ENCODE peak calls at places on chromosomes 12 and 14, in four cellular contexts. M is left ventricle myocardium inferior; E is CD8-positive, alpha-beta T cell; K is Panc1. U is an unnamed sample.

GRCh38 chr12:52816189-52816588 is 2.3 kb upstream of the KRT4 start:
- DNase-seq in M (no peak), E (no peak), K (no peak), U (no peak)

GRCh38 chr12:119444462-119445044 is 110.0 kb downstream of the CCDC60 start:
- DNase-seq in M (peak), E (no peak), K (peak), U (no peak)

GRCh38 chr12:5094986-5095385 is 51.3 kb downstream of the KCNA5 start:
- DNase-seq in M (no peak), E (no peak), K (no peak), U (no peak)

GRCh38 chr14:69571879-69572633 is 2.6 kb downstream of the CCDC177 start:
- DNase-seq in M (no peak), E (no peak), K (no peak), U (no peak)

GRCh38 chr14:71555654-71556559 is 376.3 kb upstream of the RGS6 start:
- DNase-seq in M (no peak), E (no peak), K (no peak), U (peak)

GRCh38 chr14:70576891-70577290 is 23.6 kb downstream of the MED6 start:
- DNase-seq in M (no peak), E (no peak), K (no peak), U (no peak)

GRCh38 chr14:63435838-63436237 is 107.3 kb downstream of the PPP2R5E start:
- DNase-seq in M (peak), E (no peak), K (no peak), U (no peak)

GRCh38 chr14:100106260-100106659 is 41.0 kb downstream of the EVL start:
- DNase-seq in M (no peak), E (peak), K (no peak), U (no peak)

GRCh38 chr12:8065991-8066594 is at the start of gene C3AR1:
- DNase-seq in M (no peak), E (no peak), K (no peak), U (no peak)

GRCh38 chr12:12008931-12009611 is 61.7 kb upstream of the BCL2L14 start:
- DNase-seq in M (no peak), E (no peak), K (no peak), U (peak)

GRCh38 chr14:67241416-67242362 is at the start of gene PALS1:
- DNase-seq in M (no peak), E (no peak), K (no peak), U (no peak)

GRCh38 chr12:23950011-23950774 is 723 bp upstream of the SOX5 start:
- DNase-seq in M (no peak), E (no peak), K (no peak), U (peak)

GRCh38 chr14:95562892-95563685 is 28.2 kb downstream of the GLRX5 start:
- DNase-seq in M (no peak), E (no peak), K (no peak), U (no peak)

GRCh38 chr12:34298176-34298970 is 276.1 kb downstream of the ALG10 start:
- DNase-seq in M (no peak), E (no peak), K (no peak), U (peak)

GRCh38 chr12:67077617-67078016 is 191.5 kb upstream of the CAND1 start:
- DNase-seq in M (no peak), E (no peak), K (no peak), U (no peak)

GRCh38 chr14:45838597-45838996 is 585.6 kb upstream of the MIS18BP1 start:
- DNase-seq in M (no peak), E (no peak), K (no peak), U (no peak)

GRCh38 chr12:40105265-40105514 is 691 bp downstream of the SLC2A13 start:
- DNase-seq in M (peak), E (no peak), K (no peak), U (no peak)

DNA sequence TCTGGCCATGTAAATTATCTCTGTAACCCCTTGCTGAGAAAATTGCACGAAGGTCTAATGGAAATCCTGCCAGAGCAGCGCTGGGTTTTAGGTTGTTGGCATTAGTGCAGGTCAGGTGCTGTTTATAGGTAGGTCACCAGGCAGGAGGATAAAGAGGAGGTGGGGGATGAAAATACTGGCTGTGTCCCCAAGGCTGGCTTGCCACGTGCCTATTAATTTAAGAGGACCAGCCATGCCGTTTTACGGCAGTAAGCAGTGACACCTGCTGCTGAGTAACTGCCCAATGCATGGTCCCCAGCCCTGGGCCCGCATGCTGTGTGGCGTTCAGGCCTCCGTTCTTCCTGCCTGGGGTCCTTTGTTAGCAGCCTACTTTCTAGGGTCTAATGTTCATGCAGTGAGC is 67.2 kb downstream of the WDR20 start:
- DNase-seq in M (no peak), E (no peak), K (no peak), U (no peak)
- TF ChIP-seq CTCF in M (no peak), E (no peak), K (no peak), U (no peak)

GRCh38 chr12:115312901-115313300 is 628.9 kb upstream of the TBX3 start:
- DNase-seq in M (no peak), E (no peak), K (no peak), U (no peak)
- TF ChIP-seq CTCF in M (no peak), E (no peak), K (no peak), U (no peak)

GRCh38 chr12:17528394-17528793 is 561.6 kb downstream of the RERGL start:
- DNase-seq in M (no peak), E (no peak), K (no peak), U (no peak)
- TF ChIP-seq CTCF in M (no peak), E (no peak), K (no peak), U (no peak)

GRCh38 chr14:86035882-86036281 is 505.9 kb downstream of the FLRT2 start:
- DNase-seq in M (no peak), E (no peak), K (no peak), U (no peak)
- TF ChIP-seq CTCF in M (peak), E (no peak), K (peak), U (no peak)

GRCh38 chr14:106455026-106455425 is 928.6 kb downstream of the TMEM121 start:
- DNase-seq in M (no peak), E (no peak), K (no peak), U (no peak)

GRCh38 chr14:106460916-106461315 is 934.5 kb downstream of the TMEM121 start:
- DNase-seq in M (no peak), E (no peak), K (no peak), U (no peak)

DNA sequence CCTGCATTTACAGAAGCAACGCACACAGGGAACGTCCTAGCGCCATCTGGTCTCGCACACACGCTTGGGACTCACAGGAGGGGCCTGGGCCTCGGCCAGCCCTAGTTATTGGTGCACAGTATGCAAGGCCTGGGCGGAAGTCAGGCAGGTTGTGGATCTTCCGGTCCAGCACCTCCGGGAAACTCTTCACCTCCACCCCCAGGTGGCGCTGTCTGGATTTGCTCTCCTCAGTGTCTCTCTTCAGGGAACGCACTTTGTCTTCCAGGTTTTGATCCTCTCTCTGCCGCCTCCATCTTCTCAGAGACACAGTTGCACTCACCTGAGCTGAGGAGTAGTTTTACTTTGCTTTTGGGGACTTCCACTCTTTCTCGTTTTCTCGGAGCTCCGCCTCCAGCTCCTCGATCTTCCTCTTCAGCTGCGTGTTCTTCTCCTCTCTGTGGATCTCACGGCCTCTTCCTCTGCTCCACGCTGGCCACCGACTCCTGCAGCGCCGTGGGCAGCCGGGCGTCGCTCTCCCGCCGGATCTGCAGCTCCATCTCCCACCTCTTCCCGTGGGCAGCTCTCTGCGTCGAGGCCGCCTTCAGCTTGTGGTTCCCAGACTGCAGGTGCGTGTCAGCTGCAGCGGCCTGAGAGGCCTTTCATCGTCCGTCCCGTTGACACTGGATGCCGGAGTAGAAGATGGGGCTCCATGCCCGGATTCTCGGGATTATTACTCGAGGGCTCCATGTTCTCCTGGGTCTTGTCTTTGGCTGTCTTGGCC is 933.8 kb downstream of the TMEM121 start:
- DNase-seq in M (no peak), E (peak), K (no peak), U (no peak)
- TF ChIP-seq CTCF in M (peak), E (no peak), K (peak), U (no peak)

DNA sequence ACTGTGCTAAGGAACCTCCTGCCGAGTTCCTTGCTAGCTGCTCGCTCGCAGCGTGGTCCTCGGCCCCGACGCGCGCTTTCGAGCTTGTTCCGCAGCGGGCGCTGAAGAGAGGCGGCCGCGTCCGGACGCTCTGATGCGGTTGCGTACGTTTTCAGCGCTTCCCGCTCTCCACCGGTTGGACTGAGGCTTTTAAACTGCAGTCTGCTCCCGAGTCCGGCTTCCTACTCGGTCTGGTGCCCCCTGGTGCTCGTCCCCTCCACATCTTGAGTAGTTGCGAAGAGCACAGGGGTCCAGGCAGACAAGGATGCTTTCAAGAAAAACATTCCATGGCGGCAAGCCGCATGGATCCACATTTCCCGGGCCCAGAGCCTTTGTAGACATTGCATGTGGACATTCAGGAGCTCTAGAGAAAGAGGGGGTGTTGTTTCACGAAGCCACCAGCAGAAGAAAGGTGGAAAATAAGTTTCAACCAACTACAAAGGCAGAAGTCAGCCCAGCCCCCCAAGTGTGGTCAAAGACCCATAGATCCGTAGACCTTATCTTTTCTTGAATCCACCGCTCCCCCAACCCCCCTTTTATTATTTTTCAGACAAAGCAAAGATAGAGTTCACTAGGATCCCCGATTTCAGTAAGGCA is 1.1 kb upstream of the WNK1 start:
- DNase-seq in M (peak), E (peak), K (peak), U (peak)
- TF ChIP-seq CTCF in M (peak), E (peak), K (peak), U (peak)

GRCh38 chr12:9372202-9372601 is 164.0 kb upstream of the PZP start:
- DNase-seq in M (no peak), E (no peak), K (no peak), U (no peak)
- TF ChIP-seq CTCF in M (no peak), E (no peak), K (peak), U (no peak)

U was measured in mucosa of descending colon.